ENCODE peak calls at places on chromosome 20, in nine cellular contexts. W, I, B, U, P, H, F, V and A are unnamed samples.

GRCh38 chr20:49510562-49511117 is 28.2 kb upstream of the KCNB1 start:
- DNase-seq in W (peak), I (peak), B (peak), U (no peak), P (no peak), H (no peak), F (no peak), V (no peak), A (peak)

GRCh38 chr20:31695849-31696804 is 26.5 kb downstream of the BCL2L1 start:
- DNase-seq in W (peak), I (peak), B (peak), U (no peak), P (peak), H (peak), F (no peak), V (no peak), A (peak)

GRCh38 chr20:54820392-54820791 is 345.0 kb downstream of the DOK5 start:
- DNase-seq in W (no peak), I (no peak), B (no peak), U (no peak), P (no peak), H (no peak), F (no peak), V (no peak), A (no peak)

GRCh38 chr20:4724459-4725262 is 3.0 kb downstream of the PRND start:
- DNase-seq in W (no peak), I (no peak), B (no peak), U (no peak), P (no peak), H (no peak), F (no peak), V (no peak), A (no peak)

GRCh38 chr20:21719592-21720214 is 14.2 kb downstream of the PAX1 start:
- DNase-seq in W (peak), I (peak), B (peak), U (peak), P (peak), H (peak), F (no peak), V (peak), A (peak)

GRCh38 chr20:31968299-31969126 is 562 bp downstream of the XKR7 start:
- DNase-seq in W (peak), I (peak), B (peak), U (peak), P (peak), H (peak), F (peak), V (no peak), A (peak)

GRCh38 chr20:951384-952169 is 35.4 kb upstream of the ANGPT4 start:
- DNase-seq in W (no peak), I (no peak), B (no peak), U (no peak), P (no peak), H (peak), F (no peak), V (no peak), A (no peak)

GRCh38 chr20:15523431-15523830 is 1049.8 kb downstream of the KIF16B start:
- DNase-seq in W (no peak), I (no peak), B (no peak), U (no peak), P (no peak), H (no peak), F (no peak), V (no peak), A (no peak)

GRCh38 chr20:20641783-20642182 is 70.7 kb downstream of the RALGAPA2 start:
- DNase-seq in W (no peak), I (no peak), B (no peak), U (no peak), P (no peak), H (no peak), F (no peak), V (no peak), A (no peak)

GRCh38 chr20:43911066-43911465 is 3.6 kb upstream of the TOX2 start:
- DNase-seq in W (no peak), I (peak), B (no peak), U (peak), P (peak), H (peak), F (no peak), V (peak), A (peak)

GRCh38 chr20:3698511-3699436 is 13.6 kb downstream of the SIGLEC1 start:
- DNase-seq in W (no peak), I (no peak), B (no peak), U (no peak), P (no peak), H (no peak), F (no peak), V (no peak), A (no peak)

GRCh38 chr20:3697588-3698235 is 14.7 kb downstream of the SIGLEC1 start:
- DNase-seq in W (no peak), I (no peak), B (no peak), U (no peak), P (no peak), H (no peak), F (no peak), V (no peak), A (no peak)

GRCh38 chr20:3696745-3697587 is 15.2 kb upstream of the ADAM33 start:
- DNase-seq in W (no peak), I (no peak), B (no peak), U (no peak), P (no peak), H (no peak), F (no peak), V (no peak), A (no peak)

GRCh38 chr20:3694864-3695263 is 13.1 kb upstream of the ADAM33 start:
- DNase-seq in W (no peak), I (no peak), B (no peak), U (no peak), P (no peak), H (no peak), F (no peak), V (no peak), A (no peak)

DNA sequence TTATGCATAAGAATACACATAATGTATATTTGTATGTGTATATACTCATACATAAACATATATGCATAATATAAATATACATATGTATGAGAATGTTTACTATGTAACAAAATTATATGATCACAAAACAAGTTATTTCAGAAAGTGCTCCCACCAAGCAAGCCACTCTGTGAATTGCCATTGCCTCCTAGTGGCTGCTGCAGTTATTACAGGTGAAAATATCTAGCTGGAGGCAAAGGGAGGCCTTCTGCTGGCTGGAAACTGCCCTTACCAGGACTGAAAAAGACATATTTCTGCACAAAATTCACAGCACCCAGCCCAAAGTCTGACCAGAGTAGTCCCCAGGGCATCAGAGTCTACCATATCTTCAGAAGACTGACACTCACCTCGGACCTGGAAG is 14.4 kb upstream of the ADAM33 start:
- DNase-seq in W (no peak), I (no peak), B (no peak), U (no peak), P (no peak), H (no peak), F (no peak), V (no peak), A (peak)
- TF ChIP-seq CTCF in W (no peak), I (peak), B (no peak), U (no peak), P (peak), H (peak), F (no peak), V (peak), A (peak)

GRCh38 chr20:48080583-48080982 is 295.3 kb upstream of the SULF2 start:
- DNase-seq in W (no peak), I (no peak), B (no peak), U (no peak), P (no peak), H (no peak), F (no peak), V (no peak), A (no peak)
- TF ChIP-seq CTCF in W (no peak), I (no peak), B (no peak), U (no peak), P (no peak), H (no peak), F (no peak), V (no peak), A (no peak)

GRCh38 chr20:48019940-48020339 is 234.7 kb upstream of the SULF2 start:
- DNase-seq in W (no peak), I (no peak), B (no peak), U (no peak), P (no peak), H (no peak), F (no peak), V (no peak), A (no peak)

GRCh38 chr20:48025661-48026060 is 240.4 kb upstream of the SULF2 start:
- DNase-seq in W (no peak), I (peak), B (no peak), U (no peak), P (peak), H (no peak), F (no peak), V (no peak), A (peak)

GRCh38 chr20:48019496-48019895 is 234.2 kb upstream of the SULF2 start:
- DNase-seq in W (no peak), I (no peak), B (no peak), U (no peak), P (no peak), H (no peak), F (no peak), V (no peak), A (peak)

GRCh38 chr20:48026981-48027592 is 241.8 kb upstream of the SULF2 start:
- DNase-seq in W (no peak), I (no peak), B (no peak), U (no peak), P (no peak), H (no peak), F (no peak), V (no peak), A (peak)

DNA sequence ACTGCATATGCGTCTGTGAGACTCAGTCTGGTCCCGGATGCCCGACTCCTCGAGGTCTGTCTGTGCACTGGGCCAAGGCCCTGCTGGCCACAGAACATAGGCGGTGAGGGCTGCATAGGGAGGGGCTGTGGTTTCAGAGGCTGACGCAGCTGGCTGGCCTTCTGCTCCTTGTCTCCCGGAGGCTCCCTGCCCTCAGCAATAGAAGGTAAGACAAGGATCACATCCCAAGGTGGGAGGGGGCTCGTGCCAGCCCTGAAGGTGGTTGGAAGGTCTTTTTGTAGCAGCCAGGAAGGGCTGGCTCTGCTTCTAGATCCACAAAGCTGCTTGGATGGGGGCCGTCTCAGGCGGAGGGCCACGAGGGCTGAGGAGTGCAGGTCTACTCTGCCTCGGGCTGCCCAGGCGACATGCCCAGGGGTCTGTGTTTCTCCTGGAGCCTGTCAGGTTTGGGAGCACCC is 239.8 kb upstream of the SULF2 start:
- DNase-seq in W (no peak), I (peak), B (no peak), U (no peak), P (peak), H (no peak), F (no peak), V (peak), A (peak)
- TF ChIP-seq CTCF in W (no peak), I (no peak), B (no peak), U (no peak), P (no peak), H (no peak), F (no peak), V (no peak), A (no peak)

GRCh38 chr20:10551732-10552724 is 116.9 kb downstream of the SLX4IP start:
- DNase-seq in W (no peak), I (no peak), B (no peak), U (no peak), P (no peak), H (no peak), F (no peak), V (no peak), A (no peak)
- TF ChIP-seq CTCF in W (no peak), I (no peak), B (no peak), U (no peak), P (no peak), H (no peak), F (no peak), V (no peak), A (no peak)

DNA sequence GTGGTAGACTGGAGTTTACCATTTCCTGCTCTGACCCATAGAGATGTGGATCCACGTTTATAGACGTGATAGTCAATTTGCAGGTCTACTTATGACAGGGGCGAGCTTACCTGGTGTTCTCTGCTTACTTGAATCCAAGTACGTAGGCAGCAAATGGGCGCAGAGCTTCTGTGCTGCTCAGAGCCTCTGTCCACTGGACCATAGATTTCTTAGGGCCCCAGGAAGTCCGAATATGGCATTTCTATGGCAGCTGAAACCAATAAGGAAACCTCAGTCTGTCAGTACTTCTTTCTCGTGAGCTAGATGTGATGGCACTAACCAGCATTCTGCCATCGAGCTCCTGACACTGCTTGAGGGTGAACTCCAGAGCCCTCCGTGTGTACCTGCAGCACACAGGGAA is 19.5 kb upstream of the NPEPL1 start:
- DNase-seq in W (no peak), I (no peak), B (no peak), U (no peak), P (no peak), H (no peak), F (no peak), V (no peak), A (no peak)
- TF ChIP-seq CTCF in W (no peak), I (no peak), B (no peak), U (no peak), P (no peak), H (no peak), F (no peak), V (no peak), A (no peak)

DNA sequence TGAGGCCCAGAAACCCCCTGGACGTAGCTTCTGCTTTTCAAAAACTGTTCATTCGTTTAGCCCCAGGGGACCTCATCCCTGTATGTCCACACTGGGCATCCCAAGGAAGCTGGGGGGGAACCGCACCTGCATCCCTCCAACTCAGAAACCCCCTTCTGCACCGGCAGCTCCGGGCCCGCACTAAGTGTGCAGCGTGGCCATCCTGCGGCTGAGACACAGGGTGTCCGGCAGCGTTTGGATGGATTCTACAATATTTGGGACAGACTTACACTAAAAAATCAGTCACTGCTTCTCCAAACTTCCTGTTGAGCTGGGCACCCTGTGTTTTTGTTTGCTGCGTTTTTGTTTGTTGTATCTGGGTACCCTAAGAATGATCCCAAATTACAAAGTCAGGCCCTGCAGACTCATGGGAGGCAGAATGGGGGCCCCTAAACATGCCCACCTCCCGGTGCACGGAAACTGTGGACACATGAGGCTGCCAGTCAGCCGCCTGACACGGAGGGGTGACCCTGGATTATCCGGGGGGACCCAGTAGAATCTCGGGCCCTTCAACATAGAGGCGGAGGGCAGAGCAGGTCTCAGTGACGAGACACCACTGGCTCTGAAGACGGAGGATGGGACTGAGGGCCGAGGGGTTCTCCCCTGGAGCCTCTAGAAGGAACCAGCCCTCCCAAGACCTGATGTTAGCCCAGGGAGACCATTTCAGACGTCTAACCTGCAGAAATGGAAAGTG is 88.2 kb upstream of the BHLHE23 start:
- DNase-seq in W (no peak), I (no peak), B (peak), U (no peak), P (no peak), H (no peak), F (no peak), V (no peak), A (no peak)
- TF ChIP-seq CTCF in W (no peak), I (no peak), B (no peak), U (no peak), P (no peak), H (no peak), F (no peak), V (no peak), A (no peak)

DNA sequence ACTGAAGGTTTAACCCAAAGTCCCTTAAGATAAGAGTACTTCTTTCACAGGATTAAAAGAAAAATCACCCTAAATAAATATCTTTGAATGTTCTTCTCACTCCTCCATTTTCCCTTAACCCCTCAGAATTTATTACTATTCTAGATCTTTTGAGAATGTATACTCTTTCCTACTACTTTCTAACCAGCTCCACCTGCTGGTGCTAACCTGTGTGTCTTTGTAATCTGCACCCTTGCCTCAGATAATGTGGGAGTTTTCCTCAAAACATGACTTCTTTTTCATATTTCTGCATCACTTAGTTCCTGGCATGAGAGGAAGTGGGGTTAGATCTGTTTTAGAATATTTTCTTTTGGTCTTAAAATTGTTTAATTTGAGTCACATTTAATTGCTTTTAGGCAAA is 394.2 kb downstream of the BMP2 start:
- DNase-seq in W (no peak), I (peak), B (peak), U (no peak), P (peak), H (peak), F (no peak), V (no peak), A (no peak)
- TF ChIP-seq CTCF in W (no peak), I (peak), B (peak), U (no peak), P (peak), H (no peak), F (no peak), V (peak), A (peak)

DNA sequence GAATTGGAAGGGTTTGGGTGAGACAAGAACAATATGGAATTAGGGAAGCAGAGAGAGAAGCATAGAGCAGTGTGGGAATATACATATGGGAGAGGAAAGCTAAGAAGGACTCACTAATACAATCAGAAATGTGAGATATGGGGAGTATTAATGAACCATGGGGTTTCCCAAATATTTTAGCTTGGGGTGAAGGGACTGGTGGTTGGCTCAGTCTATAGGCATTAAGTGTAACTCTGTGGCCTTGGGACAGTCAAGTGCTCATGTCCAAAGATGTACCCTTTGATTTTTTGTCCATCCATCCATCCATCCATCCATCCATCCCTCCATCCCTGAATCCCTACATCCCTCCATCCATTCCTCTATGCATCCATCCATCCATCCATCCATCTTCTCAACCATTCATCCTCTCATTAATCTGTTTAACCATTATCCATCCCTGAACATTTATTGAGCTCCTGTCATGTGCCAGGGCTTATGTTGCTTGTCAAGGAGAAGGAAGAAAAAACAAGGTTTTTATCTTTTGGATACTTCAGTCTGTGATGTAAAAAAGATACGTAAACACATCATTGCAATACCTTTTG is 263.4 kb upstream of the CHD6 start:
- DNase-seq in W (no peak), I (no peak), B (no peak), U (no peak), P (no peak), H (no peak), F (no peak), V (no peak), A (no peak)
- TF ChIP-seq CTCF in W (no peak), I (no peak), B (no peak), U (no peak), P (no peak), H (no peak), F (no peak), V (no peak), A (no peak)